ENCODE peak calls at places on chromosomes 5 and 9, in five cellular contexts. B is lower lobe of right lung, W is AG04450, X is progenitor cell of endocrine pancreas, P is choroid plexus epithelial cell. G is an unnamed sample.

GRCh38 chr9:119761737-119762136 is 392.5 kb upstream of the BRINP1 start:
- DNase-seq in P (no peak), X (no peak), B (no peak), W (no peak), G (no peak)

GRCh38 chr5:139849501-139849900 is 53.9 kb downstream of the PSD2 start:
- DNase-seq in P (no peak), W (no peak), X (no peak), B (no peak), G (no peak)

GRCh38 chr5:100584069-100584468 is 48.9 kb downstream of the FAM174A start:
- DNase-seq in X (no peak), B (no peak), W (no peak), P (no peak), G (no peak)

GRCh38 chr5:180090769-180091546 is 19.4 kb upstream of the RNF130 start:
- DNase-seq in B (no peak), W (no peak), P (peak), X (no peak), G (peak)

GRCh38 chr9:105251133-105251532 is 6.7 kb downstream of the SLC44A1 start:
- DNase-seq in X (no peak), P (no peak), W (no peak), B (no peak), G (no peak)

GRCh38 chr5:65800775-65801174 is 78.8 kb downstream of the NLN start:
- DNase-seq in X (no peak), B (no peak), P (peak), W (no peak), G (no peak)

GRCh38 chr5:53302524-53302923 is 177.9 kb upstream of the FST start:
- DNase-seq in X (no peak), B (no peak), W (no peak), P (peak), G (no peak)

GRCh38 chr9:18208166-18209059 is 265.5 kb upstream of the ADAMTSL1 start:
- DNase-seq in X (peak), P (peak), W (no peak), B (no peak), G (peak)

GRCh38 chr5:153827407-153827806 is 211.3 kb downstream of the FAM114A2 start:
- DNase-seq in W (no peak), P (no peak), B (no peak), X (no peak), G (peak)

GRCh38 chr9:133485531-133486260 is 6.8 kb upstream of the SLC2A6 start:
- DNase-seq in B (peak), X (no peak), W (no peak), P (no peak), G (no peak)

GRCh38 chr5:82748688-82749091 is 328.5 kb downstream of the TMEM167A start:
- DNase-seq in X (no peak), B (no peak), P (peak), W (no peak), G (no peak)

GRCh38 chr9:21796768-21797167 is 5.7 kb upstream of the MTAP start:
- DNase-seq in B (no peak), X (no peak), W (no peak), P (peak), G (no peak)

GRCh38 chr9:69504058-69504457 is 168.1 kb downstream of the APBA1 start:
- DNase-seq in P (no peak), W (no peak), B (no peak), X (no peak), G (no peak)

GRCh38 chr5:90506221-90506620 is 23.2 kb downstream of the LYSMD3 start:
- DNase-seq in X (no peak), P (peak), B (no peak), W (no peak), G (no peak)

GRCh38 chr5:25851301-25851700 is 1187.1 kb downstream of the CDH9 start:
- DNase-seq in B (no peak), W (no peak), X (no peak), P (no peak), G (no peak)

GRCh38 chr5:28408186-28408585 is 1369.8 kb upstream of the CDH9 start:
- DNase-seq in X (no peak), P (peak), W (no peak), B (no peak), G (peak)

GRCh38 chr9:101094686-101095085 is 66.2 kb downstream of the PLPPR1 start:
- DNase-seq in P (no peak), B (no peak), W (no peak), X (no peak), G (no peak)

GRCh38 chr5:158786390-158786789 is 313.3 kb downstream of the EBF1 start:
- DNase-seq in P (no peak), X (no peak), B (no peak), W (no peak), G (no peak)

GRCh38 chr5:111734013-111734412 is 23.0 kb downstream of the NREP start:
- DNase-seq in B (no peak), P (peak), X (no peak), W (no peak), G (no peak)

GRCh38 chr5:78912796-78913195 is 72.3 kb downstream of the ARSB start:
- DNase-seq in W (no peak), P (no peak), B (no peak), X (no peak), G (no peak)

GRCh38 chr5:76709762-76710161 is 6.2 kb upstream of the F2R start:
- DNase-seq in P (peak), B (no peak), X (no peak), W (no peak), G (no peak)

GRCh38 chr9:89408628-89409101 is 89.2 kb downstream of the SEMA4D start:
- DNase-seq in P (no peak), B (no peak), X (no peak), W (no peak), G (no peak)

GRCh38 chr5:178288373-178289368 is 56.1 kb upstream of the PHYKPL start:
- DNase-seq in P (peak), B (peak), X (no peak), W (no peak), G (peak)

GRCh38 chr5:65100846-65101678 is 332.3 kb downstream of the CWC27 start:
- DNase-seq in B (peak), W (peak), P (peak), X (peak), G (peak)

GRCh38 chr9:18888241-18888794 is 144.7 kb downstream of the SAXO1 start:
- DNase-seq in X (no peak), W (no peak), B (no peak), P (peak), G (no peak)

GRCh38 chr9:297104-297794 is 82.6 kb downstream of the DOCK8 start:
- DNase-seq in W (no peak), P (no peak), X (no peak), B (peak), G (peak)

GRCh38 chr5:77707786-77708185 is 68.4 kb downstream of the TBCA start:
- DNase-seq in P (peak), W (no peak), X (no peak), B (no peak), G (no peak)

GRCh38 chr9:117034862-117035261 is 347.8 kb downstream of the TRIM32 start:
- DNase-seq in P (peak), X (peak), B (no peak), W (no peak), G (peak)

GRCh38 chr5:157612071-157612476 is 36.5 kb upstream of the ADAM19 start:
- DNase-seq in X (no peak), P (no peak), B (no peak), W (no peak), G (peak)

GRCh38 chr9:69743930-69744329 is 15.9 kb downstream of the PTAR1 start:
- DNase-seq in P (no peak), B (no peak), X (no peak), W (no peak), G (no peak)

GRCh38 chr5:146528232-146528631 is 12.2 kb upstream of the GPR151 start:
- DNase-seq in W (no peak), P (peak), X (no peak), B (no peak), G (peak)

GRCh38 chr5:167269146-167269545 is 1022.3 kb upstream of the WWC1 start:
- DNase-seq in X (no peak), W (no peak), P (no peak), B (no peak), G (no peak)

GRCh38 chr5:94674841-94675382 is 56.4 kb downstream of the SLF1 start:
- DNase-seq in X (no peak), W (no peak), P (peak), B (no peak), G (peak)

GRCh38 chr5:73901045-73901444 is 275.0 kb downstream of the ARHGEF28 start:
- DNase-seq in P (peak), W (peak), X (no peak), B (no peak), G (peak)

GRCh38 chr9:137393176-137394150 is 29.5 kb downstream of the EXD3 start:
- DNase-seq in X (no peak), P (no peak), B (no peak), W (no peak), G (no peak)

GRCh38 chr9:129694265-129694664 is 28.8 kb downstream of the PRRX2 start:
- DNase-seq in B (no peak), P (no peak), W (no peak), X (no peak), G (peak)

GRCh38 chr9:28648723-28649122 is 1075.4 kb upstream of the C9orf72 start:
- DNase-seq in P (no peak), W (no peak), B (no peak), X (no peak), G (peak)

DNA sequence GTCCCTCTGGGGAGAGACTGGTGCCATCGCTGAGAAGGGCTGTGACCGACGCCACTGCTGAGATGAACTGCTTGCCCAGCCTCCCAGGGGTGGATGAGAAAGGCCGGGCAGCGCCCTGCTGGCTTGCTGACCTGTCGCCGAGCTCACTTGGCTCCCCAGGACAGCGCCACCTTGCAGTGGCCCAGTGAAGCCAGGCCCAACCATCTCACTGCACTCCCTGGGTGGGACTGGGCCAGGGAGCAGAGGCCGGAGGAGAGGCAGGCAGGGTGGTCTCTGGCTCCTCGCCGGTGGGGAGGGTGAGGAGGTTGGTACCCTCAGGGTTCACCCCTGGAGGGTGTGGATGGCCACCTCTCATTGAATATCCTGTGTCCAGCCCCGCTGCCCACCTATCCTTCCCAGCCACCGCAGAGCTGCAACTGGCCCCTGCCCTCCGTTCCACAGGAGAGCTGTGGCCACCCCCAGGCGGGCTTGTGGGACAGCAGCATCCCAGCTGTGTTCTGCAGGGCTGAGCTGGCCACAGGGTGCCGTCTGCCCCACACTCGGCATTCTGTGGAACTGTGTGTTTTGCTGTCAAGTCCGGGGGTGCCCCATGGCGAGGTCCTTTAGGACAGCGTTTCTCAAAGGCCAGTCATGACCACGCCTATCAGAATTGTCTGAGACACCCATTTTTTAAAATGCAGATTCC is 41.0 kb upstream of the FCN2 start:
- DNase-seq in B (no peak), X (no peak), P (no peak), W (no peak), G (no peak)
- TF ChIP-seq CTCF in B (no peak), X (no peak), P (peak), W (peak), G (no peak)

GRCh38 chr9:126386088-126386487 is 59.5 kb downstream of the MVB12B start:
- DNase-seq in B (no peak), P (peak), W (no peak), X (no peak), G (peak)
- TF ChIP-seq CTCF in B (no peak), P (peak), W (peak), X (peak), G (peak)

DNA sequence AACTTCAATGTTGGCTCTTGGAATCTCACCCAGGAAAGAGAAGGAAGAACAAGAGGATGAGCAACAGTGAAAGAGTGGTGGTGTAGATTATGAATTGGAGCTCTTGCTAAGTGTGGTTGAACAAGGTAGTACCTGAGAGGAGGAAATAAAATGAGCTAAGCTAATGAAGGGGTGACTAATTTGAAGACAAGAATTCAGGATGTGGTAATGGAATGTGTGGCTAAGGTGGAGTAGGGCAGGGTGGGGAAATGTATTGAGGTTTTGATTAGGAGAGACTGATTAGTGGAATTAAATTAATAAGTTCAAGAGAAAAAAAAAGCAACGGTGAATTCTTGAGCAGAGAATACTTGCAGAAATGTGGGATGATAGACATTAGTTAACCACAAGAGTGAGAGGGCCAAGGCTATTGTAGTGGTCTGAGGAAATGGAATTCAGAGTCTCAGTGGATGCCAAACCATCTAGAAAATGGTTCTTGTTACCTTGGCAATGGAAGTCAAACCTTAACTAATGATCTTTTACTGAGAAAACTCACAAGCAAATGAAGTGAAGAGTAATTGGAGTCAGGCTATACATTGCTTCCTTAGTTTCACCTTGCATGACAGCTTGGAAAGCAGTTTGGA is 648.3 kb upstream of the ZNF608 start:
- DNase-seq in P (peak), W (no peak), X (no peak), B (no peak), G (peak)
- TF ChIP-seq CTCF in P (no peak), W (no peak), X (no peak), B (no peak), G (no peak)

DNA sequence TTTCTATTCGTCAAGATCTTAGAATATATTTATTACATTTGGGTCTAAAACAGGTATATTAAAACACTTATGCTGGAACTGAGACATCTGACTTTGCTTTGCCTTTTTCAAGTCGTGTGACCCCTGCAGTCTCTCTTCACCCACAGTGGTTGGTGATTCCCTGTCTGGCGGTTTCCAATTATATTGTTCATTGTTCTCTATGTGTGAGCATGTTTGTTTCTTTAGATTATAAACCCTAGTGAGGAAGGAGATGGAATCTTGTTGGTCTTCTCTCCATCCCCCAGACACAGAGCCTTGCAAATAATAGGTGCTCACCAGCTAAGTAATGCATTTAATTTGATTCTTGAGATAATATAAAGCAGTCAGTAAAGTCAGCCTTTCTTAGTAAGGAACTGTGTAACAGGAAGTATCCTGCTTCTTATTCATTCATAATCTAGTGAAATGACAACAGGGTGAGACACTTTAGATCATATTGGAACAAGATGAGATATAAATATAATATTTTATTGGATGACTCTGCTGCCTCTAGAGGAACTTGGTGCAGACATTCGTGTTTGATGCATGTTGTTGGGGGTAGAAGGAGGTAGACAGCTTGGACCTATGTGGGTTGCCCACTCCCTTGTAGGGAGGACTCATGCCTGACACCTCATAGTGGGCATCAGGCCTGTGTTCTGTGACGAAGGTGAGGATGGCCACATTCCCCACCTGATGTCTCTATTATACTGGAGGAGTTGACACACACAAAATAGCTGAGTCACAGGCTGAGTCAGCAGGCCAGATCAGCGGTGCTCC is 88.1 kb downstream of the FGF1 start:
- DNase-seq in B (no peak), W (peak), P (peak), X (no peak), G (peak)
- TF ChIP-seq CTCF in B (no peak), W (peak), P (peak), X (no peak), G (peak)

GRCh38 chr5:132753135-132753987 is 6.1 kb downstream of the CCNI2 start:
- DNase-seq in B (no peak), X (no peak), W (no peak), P (no peak), G (peak)
- TF ChIP-seq CTCF in B (no peak), X (no peak), W (peak), P (peak), G (peak)

DNA sequence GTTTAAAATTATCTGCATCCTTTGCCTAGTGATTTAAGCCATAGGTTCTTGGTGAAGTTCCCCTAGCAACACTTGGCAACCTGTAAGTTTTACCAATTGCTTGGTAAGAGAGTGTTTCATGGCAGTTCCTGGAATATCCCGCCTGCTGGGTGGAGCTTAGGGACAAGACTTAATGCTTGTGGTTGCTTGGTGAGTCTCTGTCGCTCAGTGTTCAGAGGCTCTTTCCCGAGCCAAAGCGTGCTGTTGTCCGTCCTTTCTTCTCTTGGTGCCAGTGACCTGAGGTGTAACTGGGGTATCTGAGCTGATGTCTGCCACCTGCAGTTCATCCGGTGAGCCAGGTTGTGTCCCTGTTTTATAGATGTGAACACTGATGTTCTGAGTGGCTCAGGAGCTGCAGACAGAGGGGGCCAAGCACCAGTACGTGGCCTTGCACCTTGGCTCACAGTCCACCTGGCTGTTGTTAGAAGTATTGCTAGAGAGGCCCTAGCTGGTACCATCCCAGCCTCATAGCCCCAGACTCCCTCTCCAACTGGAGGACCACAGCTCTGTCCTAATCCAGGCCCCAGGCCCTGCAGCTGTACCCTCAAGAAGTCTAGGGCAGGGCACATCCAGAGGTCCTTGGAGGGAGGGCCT is 16.1 kb downstream of the PHF2 start:
- DNase-seq in B (no peak), X (no peak), W (no peak), P (no peak), G (peak)
- TF ChIP-seq CTCF in B (no peak), X (peak), W (no peak), P (peak), G (peak)

GRCh38 chr9:130893250-130894101 is 3.1 kb downstream of the QRFP start:
- DNase-seq in P (peak), X (no peak), W (no peak), B (peak), G (peak)
- TF ChIP-seq CTCF in P (peak), X (peak), W (peak), B (peak), G (no peak)